ENCODE peak calls at places on chromosomes 7 and 10, in four cellular contexts. X is left ventricle myocardium inferior, Z is neural crest cell, T is fibroblast of lung. R is an unnamed sample.

GRCh38 chr10:78830062-78830974 is 238.4 kb upstream of the ZMIZ1 start:
- DNase-seq in X (no peak), Z (no peak), T (no peak), R (no peak)

GRCh38 chr7:103729026-103729425 is 260.4 kb downstream of the RELN start:
- DNase-seq in X (no peak), Z (no peak), T (no peak), R (no peak)

GRCh38 chr10:73789659-73790055 is 4.3 kb downstream of the ZSWIM8 start:
- DNase-seq in X (no peak), Z (no peak), T (no peak), R (no peak)

GRCh38 chr7:45978010-45978681 is 57.1 kb upstream of the IGFBP3 start:
- DNase-seq in X (no peak), Z (no peak), T (peak), R (no peak)

GRCh38 chr7:80230327-80230726 is 95.7 kb downstream of the GNAI1 start:
- DNase-seq in X (no peak), Z (no peak), T (no peak), R (no peak)

GRCh38 chr10:69087600-69088470 is at the start of gene SRGN:
- DNase-seq in X (peak), Z (no peak), T (peak), R (peak)

GRCh38 chr7:102284399-102284798 is 2.3 kb upstream of the SH2B2 start:
- DNase-seq in X (no peak), Z (no peak), T (no peak), R (no peak)

GRCh38 chr7:141731476-141732149 is 6.5 kb upstream of the SSBP1 start:
- DNase-seq in X (no peak), Z (no peak), T (no peak), R (no peak)

GRCh38 chr10:119970107-119970506 is 77.6 kb downstream of the SEC23IP start:
- DNase-seq in X (no peak), Z (no peak), T (no peak), R (no peak)

GRCh38 chr10:43585046-43585445 is 10.6 kb upstream of the ZNF239 start:
- DNase-seq in X (no peak), Z (no peak), T (no peak), R (no peak)

GRCh38 chr7:158606111-158606510 is 18.5 kb upstream of the PTPRN2 start:
- DNase-seq in X (no peak), Z (no peak), T (no peak), R (no peak)

GRCh38 chr10:1278304-1278703 is 222.1 kb downstream of the WDR37 start:
- DNase-seq in X (no peak), Z (no peak), T (no peak), R (no peak)

GRCh38 chr7:130286881-130287280 is 6.1 kb upstream of the CPA4 start:
- DNase-seq in X (no peak), Z (no peak), T (no peak), R (no peak)

GRCh38 chr7:157253850-157254249 is 83.0 kb upstream of the DNAJB6 start:
- DNase-seq in X (peak), Z (no peak), T (no peak), R (no peak)

GRCh38 chr10:3426190-3426845 is 253.7 kb upstream of the PITRM1 start:
- DNase-seq in X (no peak), Z (no peak), T (peak), R (no peak)

GRCh38 chr7:154862153-154862791 is 140.7 kb downstream of the PAXIP1 start:
- DNase-seq in X (no peak), Z (no peak), T (no peak), R (no peak)

GRCh38 chr10:71643904-71644303 is 75.7 kb downstream of the C10orf105 start:
- DNase-seq in X (no peak), Z (no peak), T (no peak), R (no peak)

GRCh38 chr10:45404087-45404769 is 30.2 kb downstream of the ALOX5 start:
- DNase-seq in X (no peak), Z (no peak), T (no peak), R (no peak)

GRCh38 chr7:70703785-70704184 is 428.2 kb upstream of the GALNT17 start:
- DNase-seq in X (no peak), Z (no peak), T (no peak), R (no peak)

GRCh38 chr7:105497016-105497415 is 25.1 kb downstream of the PUS7 start:
- DNase-seq in X (no peak), Z (no peak), T (no peak), R (no peak)

GRCh38 chr7:103577059-103577458 is 131.1 kb upstream of the SLC26A5 start:
- DNase-seq in X (no peak), Z (no peak), T (no peak), R (no peak)

GRCh38 chr7:144653449-144653848 is 182.4 kb downstream of the TPK1 start:
- DNase-seq in X (no peak), Z (no peak), T (no peak), R (no peak)

GRCh38 chr10:78770167-78771090 is 298.3 kb upstream of the ZMIZ1 start:
- DNase-seq in X (no peak), Z (no peak), T (no peak), R (no peak)

GRCh38 chr10:106175760-106176377 is 988.6 kb downstream of the SORCS1 start:
- DNase-seq in X (no peak), Z (no peak), T (peak), R (no peak)

GRCh38 chr7:157194948-157195347 is 56.2 kb downstream of the UBE3C start:
- DNase-seq in X (no peak), Z (no peak), T (no peak), R (no peak)

GRCh38 chr10:126903646-126904360 is 1.4 kb upstream of the DOCK1 start:
- DNase-seq in X (no peak), Z (no peak), T (no peak), R (no peak)

GRCh38 chr7:74544706-74545469 is 91.2 kb downstream of the GTF2IRD1 start:
- DNase-seq in X (no peak), Z (peak), T (peak), R (no peak)

GRCh38 chr7:122402235-122402634 is 97.7 kb upstream of the FEZF1 start:
- DNase-seq in X (no peak), Z (no peak), T (no peak), R (no peak)

GRCh38 chr7:42218248-42218647 is 18.8 kb downstream of the GLI3 start:
- DNase-seq in X (no peak), Z (no peak), T (no peak), R (no peak)

GRCh38 chr7:33623267-33623666 is 282.1 kb upstream of the BMPER start:
- DNase-seq in X (no peak), Z (no peak), T (no peak), R (no peak)

GRCh38 chr10:84537447-84537931 is 209.1 kb downstream of the CCSER2 start:
- DNase-seq in X (peak), Z (peak), T (peak), R (no peak)

DNA sequence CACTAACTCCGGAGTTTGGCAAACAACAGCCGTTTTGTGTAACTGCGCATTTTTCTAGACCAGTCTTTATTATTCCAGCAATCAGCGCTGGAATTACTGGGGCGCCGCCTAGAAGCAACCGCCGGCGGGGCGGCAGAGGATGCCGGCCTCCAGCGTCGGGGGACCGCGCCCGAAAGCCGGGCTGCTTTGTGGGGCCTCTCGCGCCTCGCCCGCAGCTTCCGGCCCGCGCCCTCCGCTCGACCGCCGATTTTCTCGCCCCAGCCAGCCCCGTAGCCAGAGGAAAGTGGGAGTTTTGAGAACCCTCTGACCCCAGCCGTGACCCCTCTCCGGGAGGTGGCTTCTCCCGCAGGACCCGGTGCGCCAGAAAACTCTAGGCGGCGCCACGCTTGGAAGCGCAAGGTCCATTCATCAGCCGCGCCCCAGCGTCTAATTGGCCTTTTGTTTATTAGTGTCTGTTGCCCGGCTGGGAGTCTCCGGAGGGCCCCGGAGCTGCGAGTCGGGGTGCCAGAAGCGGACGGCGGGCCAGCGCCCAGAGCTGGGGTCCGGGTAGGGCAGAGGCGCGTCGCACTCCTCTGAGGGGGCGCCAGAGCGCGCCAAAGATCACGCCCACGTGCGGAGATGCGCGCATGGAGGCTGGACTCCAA is 10.7 kb downstream of the EMX2 start:
- DNase-seq in X (no peak), Z (no peak), T (no peak), R (no peak)
- TF ChIP-seq CTCF in X (no peak), Z (peak), T (no peak), R (no peak)

GRCh38 chr7:116161733-116162132 is 48.6 kb upstream of the TES start:
- DNase-seq in X (no peak), Z (no peak), T (no peak), R (no peak)
- TF ChIP-seq CTCF in X (no peak), Z (no peak), T (no peak), R (no peak)

DNA sequence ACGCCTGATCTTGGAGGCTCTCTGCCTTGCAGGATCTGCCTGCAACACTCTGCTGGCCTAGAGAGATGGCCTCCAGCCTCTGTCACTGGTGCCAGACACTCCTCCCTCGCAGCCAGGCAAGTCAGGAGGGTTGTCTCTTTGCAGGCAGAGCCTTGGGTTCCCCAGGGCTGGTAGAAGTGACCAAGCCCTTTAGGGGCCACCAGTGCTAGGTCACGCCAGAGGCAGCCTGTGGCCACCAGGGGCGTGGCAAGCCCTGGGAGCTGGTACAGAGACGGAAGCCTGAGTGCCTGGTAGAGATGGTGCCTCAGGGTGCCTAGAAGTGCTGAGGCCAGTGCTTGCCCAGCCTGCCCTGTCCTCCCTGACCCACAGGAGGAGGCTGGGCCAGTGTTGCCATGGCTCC is 9.1 kb downstream of the ADCYAP1R1 start:
- DNase-seq in X (no peak), Z (no peak), T (no peak), R (no peak)
- TF ChIP-seq CTCF in X (no peak), Z (no peak), T (no peak), R (no peak)

DNA sequence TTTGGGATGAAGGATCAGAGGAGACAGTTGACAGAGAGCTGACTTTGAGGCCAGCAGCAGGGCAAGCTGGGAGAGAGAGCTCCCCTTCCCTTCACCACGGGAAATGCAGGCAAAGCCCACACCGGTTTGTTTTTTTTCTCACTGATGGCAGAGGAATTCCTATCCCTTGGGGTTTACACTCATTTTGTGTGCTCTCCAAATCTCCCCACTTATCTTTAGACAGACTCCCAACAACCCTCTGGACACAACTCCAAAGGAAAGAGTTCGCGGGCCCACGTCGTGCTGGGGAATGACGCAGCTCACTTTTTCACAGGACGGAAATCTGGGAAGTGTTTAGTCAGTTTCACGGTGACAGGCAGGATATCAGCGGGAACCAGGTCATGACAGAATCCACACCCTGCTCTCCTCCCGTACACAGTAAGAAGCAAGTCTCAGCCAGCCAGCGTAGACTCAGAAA is 68.3 kb upstream of the FAM171A1 start:
- DNase-seq in X (peak), Z (no peak), T (peak), R (no peak)
- TF ChIP-seq CTCF in X (peak), Z (peak), T (peak), R (no peak)

GRCh38 chr10:29248156-29248555 is 40.7 kb upstream of the LYZL1 start:
- DNase-seq in X (no peak), Z (no peak), T (no peak), R (no peak)

GRCh38 chr10:29253096-29254029 is 35.5 kb upstream of the LYZL1 start:
- DNase-seq in X (no peak), Z (no peak), T (no peak), R (no peak)

GRCh38 chr10:29248987-29249386 is 39.9 kb upstream of the LYZL1 start:
- DNase-seq in X (no peak), Z (no peak), T (peak), R (no peak)

GRCh38 chr10:29246449-29246848 is 42.4 kb upstream of the LYZL1 start:
- DNase-seq in X (no peak), Z (no peak), T (no peak), R (no peak)

DNA sequence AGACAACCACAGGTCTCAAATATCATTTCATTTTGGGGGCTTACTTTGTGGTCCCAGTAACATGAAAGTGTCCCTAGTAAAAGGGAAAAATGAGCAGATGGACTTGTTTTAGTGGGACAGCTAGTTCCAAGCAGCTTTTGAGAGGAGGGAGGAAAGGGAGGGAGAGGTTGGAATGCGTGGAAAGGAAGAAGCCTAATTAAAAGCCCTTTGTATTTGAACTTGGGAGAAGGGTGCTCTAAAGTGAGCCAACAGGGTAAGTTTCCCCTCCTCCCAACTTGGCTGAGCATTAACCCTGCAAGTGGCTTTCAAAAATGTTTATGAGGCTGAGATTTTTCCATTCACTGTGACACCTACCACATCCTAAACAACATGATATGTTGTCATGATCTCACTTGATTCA is 38.8 kb upstream of the LYZL1 start:
- DNase-seq in X (no peak), Z (no peak), T (no peak), R (no peak)
- TF ChIP-seq CTCF in X (no peak), Z (no peak), T (no peak), R (no peak)

R was measured in natural killer cell.